ENCODE peak calls at places on chromosomes 5 and 9, in six cellular contexts. One of them, this sample, is unnamed.

GRCh38 chr9:29555452-29555851 is 1982.2 kb upstream of the C9orf72 start:
- DNase-seq in lung: no peak
- DNase-seq in HFF-Myc: no peak
- DNase-seq in fibroblast of villous mesenchyme: no peak
- DNase-seq in MM.1S: no peak
- DNase-seq in endothelial cell of umbilical vein: no peak
- DNase-seq in this sample: no peak

GRCh38 chr9:13113201-13113600 is 166.3 kb downstream of the MPDZ start:
- DNase-seq in lung: no peak
- DNase-seq in HFF-Myc: peak; percentile 42
- DNase-seq in fibroblast of villous mesenchyme: peak; percentile 64
- DNase-seq in MM.1S: no peak
- DNase-seq in endothelial cell of umbilical vein: no peak
- DNase-seq in this sample: peak; percentile 67

GRCh38 chr9:109497193-109498165 is 628 bp downstream of the PTPN3 start:
- DNase-seq in lung: no peak
- DNase-seq in HFF-Myc: no peak
- DNase-seq in fibroblast of villous mesenchyme: no peak
- DNase-seq in MM.1S: no peak
- DNase-seq in endothelial cell of umbilical vein: no peak
- DNase-seq in this sample: no peak

GRCh38 chr5:85896499-85896898 is 721.2 kb upstream of the COX7C start:
- DNase-seq in lung: no peak
- DNase-seq in HFF-Myc: no peak
- DNase-seq in fibroblast of villous mesenchyme: no peak
- DNase-seq in MM.1S: no peak
- DNase-seq in endothelial cell of umbilical vein: no peak
- DNase-seq in this sample: no peak

GRCh38 chr5:118967059-118967508 is 21.3 kb downstream of the DTWD2 start:
- DNase-seq in lung: no peak
- DNase-seq in HFF-Myc: no peak
- DNase-seq in fibroblast of villous mesenchyme: no peak
- DNase-seq in MM.1S: no peak
- DNase-seq in endothelial cell of umbilical vein: no peak
- DNase-seq in this sample: no peak

GRCh38 chr9:94867281-94867841 is 140.9 kb downstream of the AOPEP start:
- DNase-seq in lung: peak; percentile 59
- DNase-seq in HFF-Myc: no peak
- DNase-seq in fibroblast of villous mesenchyme: peak; percentile 96
- DNase-seq in MM.1S: no peak
- DNase-seq in endothelial cell of umbilical vein: peak; percentile 93
- DNase-seq in this sample: peak; percentile 85

GRCh38 chr5:6402939-6403338 is 24.6 kb upstream of the MED10 start:
- DNase-seq in lung: no peak
- DNase-seq in HFF-Myc: no peak
- DNase-seq in fibroblast of villous mesenchyme: peak; percentile 34
- DNase-seq in MM.1S: peak; percentile 95
- DNase-seq in endothelial cell of umbilical vein: no peak
- DNase-seq in this sample: no peak

GRCh38 chr9:89247431-89248370 is 63.3 kb upstream of the CKS2 start:
- DNase-seq in lung: no peak
- DNase-seq in HFF-Myc: no peak
- DNase-seq in fibroblast of villous mesenchyme: no peak
- DNase-seq in MM.1S: no peak
- DNase-seq in endothelial cell of umbilical vein: peak; percentile 13
- DNase-seq in this sample: no peak

DNA sequence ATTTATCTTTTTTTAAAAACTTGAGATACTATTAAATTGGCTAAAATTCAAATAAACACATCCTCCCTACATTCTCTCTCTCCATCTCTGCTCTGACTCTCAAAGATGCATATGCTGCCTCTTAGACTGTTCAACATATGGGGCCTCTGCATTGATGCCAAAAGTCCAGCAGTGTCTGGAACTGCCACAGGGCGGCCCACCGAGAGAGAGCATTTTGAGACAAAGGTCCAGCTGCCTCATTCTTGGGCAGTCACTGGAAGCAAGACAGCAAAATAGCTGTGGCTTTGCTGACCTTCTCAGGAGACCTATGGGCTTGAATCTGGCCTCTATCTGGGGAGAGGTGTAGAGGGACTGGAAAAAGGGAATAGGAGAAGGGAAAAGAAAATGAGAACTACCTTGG is 12.9 kb upstream of the TSSK1B start:
- DNase-seq in lung: no peak
- DNase-seq in HFF-Myc: no peak
- DNase-seq in fibroblast of villous mesenchyme: peak; percentile 11
- DNase-seq in MM.1S: no peak
- DNase-seq in endothelial cell of umbilical vein: no peak
- DNase-seq in this sample: peak; percentile 6
- TF ChIP-seq CTCF in lung: no peak
- TF ChIP-seq CTCF in HFF-Myc: no peak
- TF ChIP-seq CTCF in fibroblast of villous mesenchyme: peak; percentile 20
- TF ChIP-seq CTCF in MM.1S: no peak
- TF ChIP-seq CTCF in endothelial cell of umbilical vein: peak; percentile 5
- TF ChIP-seq CTCF in this sample: peak; percentile 19

DNA sequence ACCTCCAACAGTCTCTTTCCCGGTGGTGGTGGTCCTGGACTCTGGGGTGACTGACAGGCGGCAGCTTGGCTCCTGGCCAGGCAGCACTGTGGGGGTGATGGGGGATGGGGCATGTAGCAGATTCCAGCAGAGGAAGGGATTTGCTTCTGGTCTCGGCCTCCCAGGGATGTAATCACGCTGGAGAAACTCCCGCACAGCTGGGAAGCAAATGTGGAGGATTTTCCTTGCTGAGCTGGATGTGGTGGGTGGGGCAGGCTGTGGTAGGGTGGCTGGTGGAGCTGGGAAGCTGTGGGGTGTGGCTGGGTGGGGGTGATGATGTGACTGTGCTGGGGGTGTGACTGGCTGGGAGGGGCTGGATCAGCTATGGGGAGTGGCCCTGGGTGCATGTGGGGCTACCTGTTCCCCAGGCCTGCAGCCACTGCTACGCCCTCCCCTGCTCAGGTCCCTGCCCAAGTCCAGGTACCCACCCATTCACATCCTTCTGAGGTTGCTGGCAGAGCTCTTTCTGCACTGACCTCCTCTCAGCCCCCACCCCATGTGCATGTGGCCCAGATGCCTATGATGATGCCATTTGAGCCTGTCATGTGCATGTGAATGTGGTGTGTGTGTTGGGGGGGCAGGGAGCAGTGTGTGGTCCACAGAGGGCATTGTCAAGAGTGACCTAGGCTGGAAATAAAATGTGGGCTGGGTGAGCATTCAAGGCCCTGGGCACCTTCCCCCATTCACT is 3.9 kb downstream of the NDST1 start:
- DNase-seq in lung: no peak
- DNase-seq in HFF-Myc: peak; percentile 90
- DNase-seq in fibroblast of villous mesenchyme: peak; percentile 88
- DNase-seq in MM.1S: no peak
- DNase-seq in endothelial cell of umbilical vein: no peak
- DNase-seq in this sample: peak; percentile 91
- H3K4me3 ChIP-seq in lung: no peak overlapping the region
- H3K4me3 ChIP-seq in HFF-Myc: no peak overlapping the region
- H3K4me3 ChIP-seq in fibroblast of villous mesenchyme: no peak overlapping the region
- H3K4me3 ChIP-seq in MM.1S: no peak overlapping the region
- H3K4me3 ChIP-seq in endothelial cell of umbilical vein: no peak overlapping the region
- H3K4me3 ChIP-seq in this sample: no peak overlapping the region

GRCh38 chr5:50320131-50320749 is 120.8 kb downstream of the EMB start:
- DNase-seq in lung: no peak
- DNase-seq in HFF-Myc: no peak
- DNase-seq in fibroblast of villous mesenchyme: no peak
- DNase-seq in MM.1S: no peak
- DNase-seq in endothelial cell of umbilical vein: no peak
- DNase-seq in this sample: no peak
- TF ChIP-seq CTCF in lung: no peak
- TF ChIP-seq CTCF in HFF-Myc: no peak
- TF ChIP-seq CTCF in fibroblast of villous mesenchyme: no peak
- TF ChIP-seq CTCF in MM.1S: peak; percentile 56
- TF ChIP-seq CTCF in endothelial cell of umbilical vein: no peak
- TF ChIP-seq CTCF in this sample: peak; percentile 1

GRCh38 chr9:129889461-129889935 is 54.2 kb downstream of the USP20 start:
- DNase-seq in lung: no peak
- DNase-seq in HFF-Myc: no peak
- DNase-seq in fibroblast of villous mesenchyme: no peak
- DNase-seq in MM.1S: no peak
- DNase-seq in endothelial cell of umbilical vein: no peak
- DNase-seq in this sample: no peak
- H3K4me3 ChIP-seq in lung: no peak overlapping the region
- H3K4me3 ChIP-seq in HFF-Myc: no peak overlapping the region
- H3K4me3 ChIP-seq in fibroblast of villous mesenchyme: no peak overlapping the region
- H3K4me3 ChIP-seq in MM.1S: no peak overlapping the region
- H3K4me3 ChIP-seq in endothelial cell of umbilical vein: no peak overlapping the region
- H3K4me3 ChIP-seq in this sample: no peak overlapping the region